ENCODE peak calls at places on chromosomes 2 and 18, in eight cellular contexts. L, V, H, M, B, S, Y and I are unnamed samples.

GRCh38 chr2:218281449-218281848 is 10.9 kb downstream of the TMBIM1 start:
- DNase-seq in L (peak; percentile 90), V (no peak), H (no peak), M (no peak), B (no peak), S (no peak), Y (no peak), I (no peak)

GRCh38 chr2:24049485-24050021 is at the start of gene FKBP1B:
- DNase-seq in L (peak; percentile 65), V (peak; percentile 90), H (no peak), M (peak; percentile 77), B (no peak), S (peak; percentile 52), Y (peak; percentile 23), I (peak; percentile 81)

GRCh38 chr2:212145111-212145510 is 393.5 kb downstream of the ERBB4 start:
- DNase-seq in L (no peak), V (no peak), H (no peak), M (no peak), B (no peak), S (peak; percentile 21), Y (no peak), I (no peak)

GRCh38 chr18:69435000-69435399 is 34.3 kb downstream of the DOK6 start:
- DNase-seq in L (no peak), V (no peak), H (no peak), M (no peak), B (no peak), S (no peak), Y (no peak), I (no peak)

GRCh38 chr2:165011199-165011598 is 55.9 kb upstream of the SLC38A11 start:
- DNase-seq in L (no peak), V (no peak), H (no peak), M (no peak), B (no peak), S (no peak), Y (no peak), I (no peak)

GRCh38 chr18:21486905-21487437 is 113.5 kb downstream of the ESCO1 start:
- DNase-seq in L (no peak), V (no peak), H (no peak), M (no peak), B (no peak), S (no peak), Y (no peak), I (no peak)

GRCh38 chr2:186129767-186130581 is 356.1 kb upstream of the ZC3H15 start:
- DNase-seq in L (no peak), V (no peak), H (no peak), M (no peak), B (no peak), S (peak; percentile 24), Y (peak; percentile 24), I (no peak)

GRCh38 chr2:64404002-64404731 is 49.8 kb upstream of the LGALSL start:
- DNase-seq in L (peak; percentile 95), V (peak; percentile 85), H (no peak), M (peak; percentile 37), B (no peak), S (peak; percentile 83), Y (peak; percentile 25), I (peak; percentile 76)

GRCh38 chr18:51107082-51107481 is 77.1 kb downstream of the SMAD4 start:
- DNase-seq in L (no peak), V (no peak), H (no peak), M (no peak), B (no peak), S (no peak), Y (no peak), I (no peak)

GRCh38 chr2:134410831-134411231 is 157.0 kb downstream of the MGAT5 start:
- DNase-seq in L (no peak), V (no peak), H (no peak), M (no peak), B (no peak), S (peak; percentile 48), Y (no peak), I (no peak)

GRCh38 chr2:160753331-160753654 is 259.7 kb upstream of the RBMS1 start:
- DNase-seq in L (no peak), V (no peak), H (no peak), M (no peak), B (no peak), S (no peak), Y (no peak), I (no peak)

GRCh38 chr2:209389124-209389523 is 34.7 kb upstream of the MAP2 start:
- DNase-seq in L (no peak), V (no peak), H (no peak), M (peak; percentile 42), B (no peak), S (peak; percentile 58), Y (no peak), I (no peak)

GRCh38 chr18:77136076-77136718 is 3.6 kb upstream of the MBP start:
- DNase-seq in L (no peak), V (peak; percentile 54), H (no peak), M (no peak), B (no peak), S (no peak), Y (no peak), I (no peak)

GRCh38 chr2:159064446-159065301 is 96.2 kb downstream of the TANC1 start:
- DNase-seq in L (no peak), V (no peak), H (no peak), M (no peak), B (no peak), S (peak; percentile 74), Y (no peak), I (no peak)

GRCh38 chr2:236250909-236251579 is 13.2 kb downstream of the ASB18 start:
- DNase-seq in L (no peak), V (no peak), H (no peak), M (no peak), B (no peak), S (no peak), Y (no peak), I (no peak)

GRCh38 chr2:136129601-136130000 is 11.7 kb upstream of the CXCR4 start:
- DNase-seq in L (no peak), V (no peak), H (no peak), M (no peak), B (no peak), S (no peak), Y (no peak), I (no peak)